ENCODE peak calls at places on chromosomes 3 and 15, in ten cellular contexts. C is GM13977; V is progenitor cell of endocrine pancreas; G is brain microvascular endothelial cell; U is endothelial cell; E is GM12878; J is spleen; O is CD8-positive, alpha-beta T cell; N is GM10248; D is nephron progenitor cell. Y is an unnamed sample.

GRCh38 chr15:25693321-25694237 is 169.5 kb downstream of the ATP10A start:
- DNase-seq in E (no peak), U (peak), C (no peak), O (peak), D (peak), J (peak), N (no peak), G (peak), V (peak), Y (no peak)

GRCh38 chr3:195904364-195904763 is 4.0 kb downstream of the TNK2 start:
- DNase-seq in N (no peak), E (no peak), V (no peak), J (peak), G (no peak), U (no peak), C (no peak), D (no peak), O (no peak), Y (no peak)

GRCh38 chr3:128665362-128666021 is 14.9 kb upstream of the RPN1 start:
- DNase-seq in G (no peak), D (no peak), C (no peak), N (no peak), J (no peak), E (no peak), O (no peak), V (no peak), U (no peak), Y (peak)

GRCh38 chr15:34853001-34853758 is 57.8 kb upstream of the ACTC1 start:
- DNase-seq in E (no peak), D (no peak), J (no peak), G (no peak), O (no peak), V (no peak), U (no peak), C (no peak), N (no peak), Y (peak)

GRCh38 chr3:36876181-36876936 is 68.5 kb downstream of the TRANK1 start:
- DNase-seq in O (no peak), E (peak), D (no peak), J (no peak), C (peak), G (no peak), U (no peak), V (no peak), N (peak), Y (no peak)

GRCh38 chr3:40267940-40268707 is 41.4 kb upstream of the EIF1B start:
- DNase-seq in E (no peak), O (no peak), G (no peak), U (no peak), C (no peak), V (no peak), N (no peak), J (no peak), D (no peak), Y (no peak)

GRCh38 chr3:190192807-190193206 is 72.1 kb upstream of the P3H2 start:
- DNase-seq in E (no peak), C (no peak), J (no peak), D (no peak), G (no peak), V (no peak), O (no peak), U (no peak), N (no peak), Y (no peak)

GRCh38 chr3:171904829-171905228 is 61.7 kb downstream of the TMEM212 start:
- DNase-seq in J (no peak), O (no peak), D (no peak), V (no peak), N (no peak), G (no peak), E (no peak), U (no peak), C (no peak), Y (peak)

GRCh38 chr15:90838066-90838465 is 30.3 kb upstream of the FURIN start:
- DNase-seq in N (no peak), D (no peak), V (no peak), J (peak), O (peak), E (no peak), U (no peak), C (peak), G (no peak), Y (no peak)

GRCh38 chr3:149662240-149662887 is 4.5 kb upstream of the WWTR1 start:
- DNase-seq in D (no peak), V (no peak), N (no peak), C (no peak), E (no peak), O (no peak), U (no peak), J (no peak), G (no peak), Y (no peak)

GRCh38 chr3:188788621-188789081 is 383.1 kb upstream of the TPRG1 start:
- DNase-seq in E (no peak), N (no peak), D (no peak), U (no peak), G (peak), O (peak), C (peak), V (no peak), J (no peak), Y (peak)

GRCh38 chr15:99708563-99708962 is 24.7 kb downstream of the LYSMD4 start:
- DNase-seq in G (peak), N (no peak), C (no peak), U (no peak), E (no peak), J (no peak), O (no peak), D (no peak), V (no peak), Y (peak)

GRCh38 chr3:8723612-8724011 is 10.0 kb upstream of the CAV3 start:
- DNase-seq in V (no peak), J (no peak), C (no peak), O (no peak), D (no peak), U (no peak), G (no peak), E (no peak), N (no peak), Y (no peak)

GRCh38 chr3:96931491-96931890 is 117.1 kb downstream of the EPHA6 start:
- DNase-seq in C (no peak), N (no peak), G (no peak), U (no peak), D (no peak), O (no peak), V (no peak), E (no peak), J (no peak), Y (no peak)

GRCh38 chr15:76163429-76164020 is 103.7 kb downstream of the TMEM266 start:
- DNase-seq in N (no peak), C (no peak), E (no peak), G (no peak), V (no peak), O (no peak), U (no peak), J (peak), D (no peak), Y (peak)

GRCh38 chr3:155084567-155084966 is 4.4 kb downstream of the MME start:
- DNase-seq in G (no peak), C (no peak), J (no peak), U (no peak), E (no peak), D (no peak), V (no peak), O (no peak), N (no peak), Y (no peak)

GRCh38 chr3:111762535-111762934 is 96.5 kb upstream of the PHLDB2 start:
- DNase-seq in G (no peak), J (no peak), C (no peak), V (no peak), U (no peak), O (no peak), D (no peak), N (no peak), E (no peak), Y (peak)

GRCh38 chr15:78991476-78991875 is 46.6 kb upstream of the CTSH start:
- DNase-seq in U (no peak), G (peak), E (no peak), V (no peak), J (no peak), D (no peak), C (no peak), N (no peak), O (no peak), Y (peak)

GRCh38 chr3:29335438-29335837 is 54.6 kb downstream of the RBMS3 start:
- DNase-seq in J (peak), U (peak), N (no peak), O (no peak), G (peak), V (no peak), C (no peak), E (no peak), D (peak), Y (peak)

GRCh38 chr3:168117059-168117458 is 21.3 kb upstream of the GOLIM4 start:
- DNase-seq in V (no peak), C (no peak), J (no peak), N (no peak), O (no peak), E (no peak), D (no peak), U (no peak), G (peak), Y (peak)

GRCh38 chr3:191220908-191221307 is 21.9 kb downstream of the OSTN start:
- DNase-seq in E (no peak), G (no peak), J (no peak), U (no peak), O (no peak), D (no peak), C (no peak), N (no peak), V (no peak), Y (peak)
- TF ChIP-seq CTCF in E (no peak), G (peak), J (no peak), U (no peak), O (no peak), D (no peak), C (no peak), N (no peak), V (no peak), Y (peak)

GRCh38 chr3:130894873-130895330 is 1.0 kb downstream of the ATP2C1 start:
- DNase-seq in G (no peak), J (no peak), D (no peak), N (no peak), O (no peak), U (no peak), C (peak), V (no peak), E (no peak), Y (peak)

GRCh38 chr3:130894130-130894872 is 417 bp downstream of the ATP2C1 start:
- DNase-seq in U (peak), V (peak), C (peak), J (peak), D (peak), O (peak), G (peak), N (peak), E (no peak), Y (peak)

GRCh38 chr3:130895690-130896089 is 1.8 kb downstream of the ATP2C1 start:
- DNase-seq in G (no peak), D (no peak), V (no peak), O (no peak), E (no peak), C (no peak), U (no peak), J (no peak), N (no peak), Y (no peak)

GRCh38 chr3:130892759-130893239 is 1.1 kb upstream of the ATP2C1 start:
- DNase-seq in V (peak), D (peak), N (peak), E (peak), U (peak), C (peak), O (peak), G (peak), J (no peak), Y (peak)

DNA sequence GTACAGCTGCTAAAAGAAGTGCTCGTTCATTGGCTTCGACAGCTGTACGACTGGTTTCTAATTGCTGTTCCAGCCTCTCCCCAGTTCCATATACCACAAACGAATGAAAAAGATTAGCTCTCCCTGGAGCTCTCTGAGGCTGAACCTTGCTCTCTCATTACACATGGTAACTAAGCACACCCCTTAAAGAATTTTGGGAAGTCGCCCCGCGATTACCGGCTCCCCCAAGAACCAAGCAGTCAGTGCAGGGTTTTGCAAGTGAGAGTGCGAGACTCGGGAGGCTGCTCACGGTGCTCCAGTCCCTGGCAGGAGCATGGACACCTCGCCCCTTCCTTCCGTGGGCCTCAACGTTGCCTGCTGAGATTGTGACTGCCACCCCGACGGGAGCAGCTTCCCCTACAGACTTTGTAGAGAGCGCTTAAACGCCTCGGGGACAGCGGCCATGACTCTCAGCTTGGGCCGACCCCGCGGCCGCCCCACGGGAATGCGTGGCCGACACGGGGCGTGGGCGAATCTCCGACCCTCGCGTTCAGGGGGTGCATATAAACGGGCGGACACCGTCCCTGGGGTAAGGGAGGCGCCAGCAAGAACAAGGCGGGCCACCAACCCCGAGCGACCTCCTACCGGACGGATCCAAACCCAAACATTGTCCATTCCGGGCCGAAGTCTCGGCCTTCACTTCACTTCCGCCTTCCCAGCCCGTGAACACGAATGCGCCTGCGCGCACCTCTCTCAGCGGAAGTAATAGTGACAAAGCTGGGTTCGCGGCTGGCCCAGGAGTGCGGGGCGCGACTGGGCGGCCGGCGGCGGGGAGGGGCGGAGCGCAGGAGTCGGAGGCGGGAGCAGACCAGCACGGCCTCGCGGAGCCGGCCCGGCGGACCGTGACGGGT is at the start of gene ATP2C1:
- DNase-seq in U (peak), J (peak), G (peak), O (peak), N (peak), E (peak), V (peak), C (peak), D (peak), Y (peak)
- TF ChIP-seq CTCF in U (peak), J (no peak), G (no peak), O (peak), N (no peak), E (no peak), V (peak), C (peak), D (no peak), Y (no peak)

DNA sequence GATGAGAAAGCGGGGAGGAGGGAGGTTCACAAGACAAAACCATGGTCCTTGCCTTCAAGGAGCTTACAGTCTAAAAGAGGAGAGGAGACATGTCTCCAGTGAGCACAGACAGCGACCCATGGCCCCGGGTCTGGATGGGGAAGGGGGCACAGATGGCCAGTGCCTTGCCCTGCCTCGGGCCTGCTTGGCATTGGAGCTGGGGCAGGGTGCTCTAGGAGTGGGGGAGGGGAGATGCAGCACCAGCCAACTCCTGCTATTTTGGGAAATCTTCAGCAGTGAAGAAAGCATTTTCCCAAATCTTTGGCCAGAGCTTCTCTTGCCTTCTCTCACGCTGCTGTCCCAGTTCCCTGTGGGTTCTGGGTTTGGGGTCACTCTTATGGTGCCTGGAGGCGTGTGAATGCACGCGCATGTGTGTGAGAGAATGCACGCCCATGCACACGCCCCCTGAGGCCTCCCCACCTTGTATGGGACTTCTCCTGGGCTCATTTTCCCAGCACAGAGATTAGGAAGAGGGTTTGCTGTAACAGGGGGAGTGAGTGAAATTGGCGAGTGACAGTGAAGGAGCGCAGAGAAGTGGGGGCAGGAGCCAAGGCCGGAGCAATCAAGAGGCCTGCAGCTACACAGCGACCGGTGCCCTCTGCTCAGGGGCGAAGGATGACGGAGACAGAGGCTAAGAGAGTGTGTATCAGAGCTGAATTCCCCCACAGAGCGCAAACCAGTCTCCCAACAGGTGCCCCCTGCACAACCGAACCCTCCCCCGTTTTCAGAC is 71.5 kb downstream of the SEMA5B start:
- DNase-seq in U (no peak), G (no peak), N (no peak), C (no peak), D (no peak), J (no peak), E (no peak), O (no peak), V (no peak), Y (no peak)
- TF ChIP-seq CTCF in U (no peak), G (no peak), N (no peak), C (no peak), D (no peak), J (no peak), E (no peak), O (no peak), V (no peak), Y (no peak)

DNA sequence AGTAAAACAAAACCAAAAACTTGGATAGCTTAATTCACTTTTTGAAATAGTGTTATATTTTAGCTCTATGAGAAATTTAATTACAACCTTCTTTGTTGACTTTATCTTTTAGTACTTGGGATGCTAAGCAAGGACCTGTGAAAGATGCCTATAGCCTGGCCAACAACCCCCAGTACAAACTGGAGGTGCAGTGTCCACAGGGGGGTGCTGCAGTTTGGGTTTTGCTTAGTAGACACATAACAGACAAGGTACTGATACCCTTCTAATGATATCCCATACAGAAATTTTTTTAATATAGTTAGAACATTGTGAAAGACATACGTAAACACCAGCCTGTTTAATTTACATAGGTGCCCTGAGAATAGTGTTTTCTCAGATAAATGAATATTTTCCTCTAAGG is 35.3 kb downstream of the CAPN7 start:
- DNase-seq in D (peak), V (no peak), C (peak), O (peak), N (peak), J (no peak), G (peak), U (peak), E (no peak), Y (peak)
- TF ChIP-seq CTCF in D (peak), V (peak), C (peak), O (no peak), N (peak), J (no peak), G (peak), U (no peak), E (peak), Y (peak)

GRCh38 chr3:99500485-99500884 is 137.9 kb upstream of the COL8A1 start:
- DNase-seq in O (no peak), V (no peak), D (no peak), C (no peak), N (no peak), J (no peak), E (no peak), U (no peak), G (no peak), Y (no peak)

GRCh38 chr3:99503350-99503749 is 135.0 kb upstream of the COL8A1 start:
- DNase-seq in D (no peak), N (no peak), C (no peak), V (no peak), U (no peak), O (no peak), J (no peak), G (no peak), E (no peak), Y (peak)

GRCh38 chr3:99502871-99503270 is 135.5 kb upstream of the COL8A1 start:
- DNase-seq in D (no peak), C (no peak), N (no peak), G (no peak), E (no peak), O (no peak), U (no peak), J (no peak), V (no peak), Y (peak)

GRCh38 chr3:99498544-99499234 is 139.7 kb upstream of the COL8A1 start:
- DNase-seq in D (no peak), G (peak), J (no peak), E (no peak), U (no peak), C (no peak), O (no peak), V (no peak), N (no peak), Y (peak)

GRCh38 chr3:99499235-99499798 is 139.1 kb upstream of the COL8A1 start:
- DNase-seq in D (peak), E (peak), G (peak), J (no peak), U (peak), V (no peak), C (peak), N (peak), O (no peak), Y (peak)
- TF ChIP-seq CTCF in D (peak), E (peak), G (peak), J (peak), U (peak), V (peak), C (peak), N (peak), O (no peak), Y (peak)

DNA sequence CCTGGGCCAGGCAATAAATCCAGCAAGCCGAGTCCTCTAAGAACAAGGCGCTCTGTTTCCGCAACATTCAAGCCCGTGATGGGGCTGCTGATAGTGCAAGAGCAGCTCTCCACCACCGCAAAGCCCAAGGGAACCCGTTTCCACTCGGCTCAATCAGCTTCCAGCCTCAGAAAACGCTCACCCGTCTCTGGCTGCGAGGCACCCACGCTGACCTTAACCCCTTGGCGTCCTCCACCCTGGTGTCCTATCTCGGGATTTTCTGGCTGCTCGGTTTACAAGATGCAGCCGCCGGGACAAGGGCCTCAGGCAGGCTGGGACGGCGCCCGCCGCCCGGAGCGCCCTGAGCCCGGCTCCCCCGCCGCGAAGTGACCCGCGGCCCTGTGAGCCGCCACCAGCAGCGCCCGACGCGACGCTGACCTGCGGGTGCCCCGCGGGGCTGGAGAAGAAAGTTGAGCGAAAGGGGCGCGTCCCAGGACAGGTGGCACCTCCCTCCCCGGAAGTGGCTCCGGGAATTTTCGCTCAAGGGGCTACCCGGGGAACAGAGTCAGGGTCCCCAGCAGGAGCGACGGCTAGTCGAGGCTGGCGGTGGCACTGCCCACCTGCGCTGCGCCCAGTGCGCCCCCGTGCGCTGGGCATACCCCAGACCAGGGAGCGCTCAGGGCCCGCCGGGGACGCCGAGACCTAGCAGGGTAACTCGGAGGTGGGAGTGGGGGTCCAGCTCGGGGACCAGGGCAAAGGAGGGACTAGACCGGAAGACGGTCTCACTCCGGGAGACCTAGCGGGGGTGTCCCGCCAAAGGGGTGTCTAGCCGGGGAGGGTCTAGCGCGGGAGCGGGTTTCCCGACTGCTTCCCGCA is 18.1 kb downstream of the SPATA12 start:
- DNase-seq in O (peak), N (peak), G (peak), E (no peak), C (peak), D (peak), J (peak), V (peak), U (peak), Y (peak)
- TF ChIP-seq CTCF in O (no peak), N (peak), G (no peak), E (peak), C (peak), D (no peak), J (no peak), V (peak), U (no peak), Y (no peak)